ENCODE peak calls at places on chromosomes 1 and 21, in six cellular contexts. Z, L, B, F, Y and T are unnamed samples.

GRCh38 chr1:229155472-229155871 is 115.4 kb upstream of the RAB4A start:
- DNase-seq in F (no peak), L (no peak), Z (peak), Y (no peak), B (no peak), T (no peak)

GRCh38 chr1:30523055-30524020 is 200.0 kb downstream of the MATN1 start:
- DNase-seq in Y (peak), B (no peak), L (no peak), Z (no peak), F (no peak), T (no peak)

GRCh38 chr1:90208949-90209348 is 214.0 kb downstream of the ZNF326 start:
- DNase-seq in Z (no peak), B (no peak), Y (no peak), F (no peak), L (no peak), T (no peak)

GRCh38 chr21:34889537-34890257 is 159.4 kb downstream of the RUNX1 start:
- DNase-seq in B (peak), L (no peak), Y (no peak), F (peak), Z (peak), T (peak)

GRCh38 chr1:21587602-21587953 is 78.4 kb downstream of the ALPL start:
- DNase-seq in F (no peak), Y (no peak), Z (no peak), L (no peak), B (no peak), T (no peak)

GRCh38 chr1:10643607-10644306 is 152.7 kb downstream of the CASZ1 start:
- DNase-seq in Y (no peak), L (no peak), F (no peak), Z (no peak), B (no peak), T (no peak)

GRCh38 chr1:216119600-216119999 is 303.6 kb downstream of the USH2A start:
- DNase-seq in L (no peak), Z (peak), Y (peak), B (peak), F (no peak), T (no peak)

GRCh38 chr1:85571181-85571540 is 9.4 kb upstream of the CCN1 start:
- DNase-seq in Z (no peak), B (no peak), Y (no peak), L (no peak), F (no peak), T (no peak)

GRCh38 chr1:69167876-69168275 is 399.8 kb upstream of the LRRC7 start:
- DNase-seq in B (no peak), F (no peak), Y (no peak), L (no peak), Z (no peak), T (no peak)

GRCh38 chr1:234727018-234727757 is 117.2 kb upstream of the IRF2BP2 start:
- DNase-seq in Y (no peak), F (no peak), Z (peak), L (peak), B (no peak), T (no peak)

GRCh38 chr1:227437495-227438008 is 119.3 kb upstream of the CDC42BPA start:
- DNase-seq in Z (peak), B (peak), L (no peak), F (no peak), Y (peak), T (no peak)

GRCh38 chr1:153360190-153360589 is 2.5 kb downstream of the S100A9 start:
- DNase-seq in Y (no peak), B (no peak), L (no peak), Z (no peak), F (no peak), T (no peak)

GRCh38 chr1:72284398-72285073 is 2.2 kb upstream of the NEGR1 start:
- DNase-seq in Y (no peak), B (no peak), Z (peak), L (no peak), F (peak), T (no peak)

GRCh38 chr1:161936786-161937185 is 86.9 kb downstream of the OLFML2B start:
- DNase-seq in B (no peak), Z (no peak), L (no peak), F (no peak), Y (no peak), T (no peak)

GRCh38 chr1:110005971-110006370 is 21.4 kb downstream of the AHCYL1 start:
- DNase-seq in B (no peak), F (no peak), Y (no peak), L (no peak), Z (no peak), T (no peak)

GRCh38 chr1:161305872-161306519 is 3.8 kb downstream of the MPZ start:
- DNase-seq in L (peak), F (peak), B (peak), Z (peak), Y (peak), T (no peak)

GRCh38 chr1:96863449-96863848 is 141.9 kb downstream of the PTBP2 start:
- DNase-seq in B (no peak), F (no peak), Z (no peak), Y (no peak), L (no peak), T (no peak)